ENCODE peak calls at places on chromosome 11, in eight cellular contexts. A, V, C, M, W, H, R and O are unnamed samples.

GRCh38 chr11:40425168-40425567 is 1034.3 kb downstream of the LRRC4C start:
- DNase-seq in A (no peak), V (no peak), C (no peak), M (no peak), W (no peak), H (no peak), R (no peak), O (peak)

GRCh38 chr11:113240389-113240788 is 74.0 kb upstream of the TTC12 start:
- DNase-seq in A (no peak), V (no peak), C (no peak), M (no peak), W (no peak), H (no peak), R (no peak), O (no peak)

GRCh38 chr11:70054020-70054419 is 24.1 kb upstream of the ANO1 start:
- DNase-seq in A (no peak), V (no peak), C (peak), M (no peak), W (no peak), H (no peak), R (no peak), O (no peak)

GRCh38 chr11:33195391-33196190 is 34.3 kb upstream of the CSTF3 start:
- DNase-seq in A (no peak), V (no peak), C (no peak), M (no peak), W (no peak), H (no peak), R (peak), O (no peak)

GRCh38 chr11:113673566-113674396 is 32.3 kb downstream of the TMPRSS5 start:
- DNase-seq in A (no peak), V (no peak), C (no peak), M (no peak), W (no peak), H (no peak), R (peak), O (no peak)

GRCh38 chr11:119347242-119347641 is 737 bp upstream of the MFRP start:
- DNase-seq in A (no peak), V (no peak), C (no peak), M (no peak), W (no peak), H (no peak), R (peak), O (no peak)

GRCh38 chr11:82606738-82607137 is 126.9 kb downstream of the FAM181B start:
- DNase-seq in A (no peak), V (no peak), C (no peak), M (no peak), W (no peak), H (no peak), R (no peak), O (no peak)

GRCh38 chr11:2252018-2252417 is 18.4 kb downstream of the ASCL2 start:
- DNase-seq in A (no peak), V (no peak), C (no peak), M (no peak), W (no peak), H (no peak), R (no peak), O (no peak)

GRCh38 chr11:86955674-86956522 is 703 bp upstream of the FZD4 start:
- DNase-seq in A (peak), V (peak), C (peak), M (peak), W (peak), H (peak), R (peak), O (peak)

GRCh38 chr11:15843309-15843857 is 513.0 kb downstream of the SOX6 start:
- DNase-seq in A (peak), V (no peak), C (peak), M (no peak), W (no peak), H (peak), R (no peak), O (peak)

GRCh38 chr11:47348859-47349258 is 3.6 kb downstream of the MYBPC3 start:
- DNase-seq in A (no peak), V (peak), C (no peak), M (peak), W (peak), H (no peak), R (peak), O (peak)

GRCh38 chr11:109209572-109209971 is 212.4 kb upstream of the C11orf87 start:
- DNase-seq in A (no peak), V (no peak), C (no peak), M (no peak), W (no peak), H (no peak), R (no peak), O (no peak)

GRCh38 chr11:60777572-60777971 is 7.6 kb upstream of the MS4A10 start:
- DNase-seq in A (peak), V (peak), C (no peak), M (no peak), W (no peak), H (no peak), R (peak), O (no peak)

GRCh38 chr11:16820324-16821092 is 82.1 kb downstream of the C11orf58 start:
- DNase-seq in A (peak), V (peak), C (peak), M (peak), W (peak), H (peak), R (peak), O (peak)

GRCh38 chr11:69048718-69049489 is at the start of gene TPCN2:
- DNase-seq in A (peak), V (peak), C (peak), M (peak), W (peak), H (peak), R (peak), O (peak)

GRCh38 chr11:12077535-12078280 is 32.7 kb upstream of the MICAL2 start:
- DNase-seq in A (peak), V (peak), C (no peak), M (no peak), W (no peak), H (no peak), R (peak), O (no peak)

DNA sequence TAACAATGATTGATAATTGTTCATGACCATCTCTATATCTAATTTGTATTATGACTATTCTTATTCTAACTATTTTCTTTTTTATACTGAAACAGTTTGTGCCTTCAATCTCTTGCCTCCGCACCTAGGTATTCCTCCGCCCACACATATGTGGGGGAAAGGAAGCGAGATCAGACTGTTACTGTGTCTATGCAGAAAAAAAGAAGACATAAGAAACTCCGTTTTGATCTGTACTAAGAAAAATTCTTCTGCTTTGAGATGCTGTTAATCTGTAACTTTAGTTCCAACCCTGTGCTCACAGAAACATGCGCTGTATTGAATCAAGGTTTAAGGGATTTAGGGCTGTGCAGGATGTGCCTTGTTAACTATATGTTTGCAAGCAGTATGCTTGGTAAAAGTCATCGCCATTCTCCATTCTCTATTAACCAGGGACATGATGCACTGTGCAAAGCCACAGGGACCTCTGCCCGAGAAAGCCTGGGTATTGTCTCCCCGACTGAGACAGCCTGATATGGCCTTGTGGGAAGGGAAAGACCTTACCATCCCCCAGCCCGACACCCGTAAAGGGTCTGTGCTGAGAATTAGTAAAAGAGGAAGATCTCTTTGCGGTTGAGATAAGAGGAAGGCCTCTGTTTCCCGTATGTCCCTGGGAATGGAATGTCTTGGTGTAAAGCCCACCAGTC is 2.1 kb upstream of the SCYL1 start:
- DNase-seq in A (no peak), V (no peak), C (no peak), M (no peak), W (peak), H (no peak), R (no peak), O (no peak)
- H3K4me2 ChIP-seq in A (no peak), V (no peak), C (no peak), M (no peak), W (no peak), H (no peak), R (no peak), O (no peak)

GRCh38 chr11:133529807-133530500 is 2.3 kb downstream of the OPCML start:
- DNase-seq in A (no peak), V (no peak), C (no peak), M (no peak), W (peak), H (no peak), R (no peak), O (peak)

GRCh38 chr11:133526790-133527189 is 5.5 kb downstream of the OPCML start:
- DNase-seq in A (no peak), V (no peak), C (no peak), M (no peak), W (no peak), H (no peak), R (no peak), O (no peak)

GRCh38 chr11:133522344-133522743 is 10.0 kb downstream of the OPCML start:
- DNase-seq in A (no peak), V (no peak), C (no peak), M (no peak), W (no peak), H (no peak), R (no peak), O (no peak)

GRCh38 chr11:133530501-133530835 is 1.8 kb downstream of the OPCML start:
- DNase-seq in A (no peak), V (no peak), C (peak), M (no peak), W (peak), H (no peak), R (no peak), O (peak)

GRCh38 chr11:133525976-133526375 is 6.3 kb downstream of the OPCML start:
- DNase-seq in A (no peak), V (no peak), C (no peak), M (no peak), W (no peak), H (no peak), R (no peak), O (no peak)
- H3K4me2 ChIP-seq in A (no peak), V (no peak), C (no peak), M (no peak), W (no peak), H (no peak), R (no peak), O (no peak)

GRCh38 chr11:132220464-132220863 is 850.0 kb downstream of the NTM start:
- DNase-seq in A (peak), V (no peak), C (no peak), M (no peak), W (no peak), H (no peak), R (peak), O (no peak)
- H3K4me2 ChIP-seq in A (no peak), V (no peak), C (no peak), M (no peak), W (no peak), H (no peak), R (no peak), O (no peak)

GRCh38 chr11:34234086-34234740 is 123.6 kb downstream of the ABTB2 start:
- DNase-seq in A (peak), V (peak), C (peak), M (peak), W (peak), H (no peak), R (peak), O (peak)
- H3K4me2 ChIP-seq in A (no peak), V (peak), C (peak), M (peak), W (no peak), H (no peak), R (peak), O (peak)

GRCh38 chr11:125404811-125405481 is 91.1 kb downstream of the FEZ1 start:
- DNase-seq in A (peak), V (peak), C (peak), M (peak), W (peak), H (peak), R (peak), O (peak)
- H3K4me2 ChIP-seq in A (peak), V (no peak), C (no peak), M (peak), W (no peak), H (no peak), R (peak), O (peak)

DNA sequence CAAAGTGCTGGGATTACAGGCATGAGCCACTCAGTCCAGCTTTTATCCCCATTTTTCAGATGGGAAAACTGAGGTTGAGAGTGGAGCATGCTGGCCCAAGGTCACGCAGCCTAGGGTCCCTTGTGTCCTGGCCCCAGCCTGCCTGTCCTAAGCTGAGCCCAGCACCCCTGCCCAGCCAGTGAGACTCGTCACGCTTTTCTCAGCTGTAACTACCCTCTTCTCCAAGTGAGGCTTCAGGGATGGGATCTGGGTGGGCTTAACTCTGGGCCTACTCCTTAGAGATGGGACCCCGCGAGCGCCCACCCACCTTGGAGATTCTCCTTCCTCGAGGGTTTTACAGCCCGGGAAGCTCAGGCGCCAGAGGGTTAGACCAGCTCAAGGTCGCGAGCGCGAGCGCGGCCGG is 390 bp upstream of the TMEM151A start:
- DNase-seq in A (no peak), V (no peak), C (no peak), M (no peak), W (no peak), H (no peak), R (no peak), O (no peak)
- H3K4me2 ChIP-seq in A (no peak), V (no peak), C (peak), M (peak), W (no peak), H (peak), R (no peak), O (peak)

GRCh38 chr11:93744669-93745004 is 3.2 kb downstream of the C11orf54 start:
- DNase-seq in A (no peak), V (no peak), C (no peak), M (no peak), W (no peak), H (no peak), R (no peak), O (no peak)
- H3K4me2 ChIP-seq in A (no peak), V (no peak), C (no peak), M (no peak), W (no peak), H (no peak), R (no peak), O (no peak)

GRCh38 chr11:10351435-10351767 is 46.5 kb downstream of the ADM start:
- DNase-seq in A (no peak), V (no peak), C (no peak), M (no peak), W (no peak), H (no peak), R (no peak), O (no peak)
- H3K4me2 ChIP-seq in A (peak), V (peak), C (peak), M (peak), W (no peak), H (peak), R (peak), O (peak)